ENCODE peak calls at places on chromosomes 7 and 10, in six cellular contexts. X, M, H, E, B and T are unnamed samples.

GRCh38 chr7:155009570-155010157 is 6.7 kb upstream of the PAXIP1 start:
- DNase-seq in X (peak; percentile 31), M (peak; percentile 53), H (no peak), E (no peak), B (no peak), T (peak; percentile 25)

GRCh38 chr10:6052247-6053221 is 9.6 kb downstream of the IL2RA start:
- DNase-seq in X (peak; percentile 20), M (peak; percentile 80), H (no peak), E (no peak), B (peak; percentile 71), T (no peak)

GRCh38 chr7:80244206-80244956 is 109.8 kb downstream of the GNAI1 start:
- DNase-seq in X (no peak), M (no peak), H (peak; percentile 38), E (peak; percentile 46), B (no peak), T (no peak)

GRCh38 chr7:70492641-70493040 is 639.3 kb upstream of the GALNT17 start:
- DNase-seq in X (no peak), M (no peak), H (no peak), E (no peak), B (no peak), T (no peak)

GRCh38 chr10:72342911-72343310 is 11.8 kb downstream of the DNAJB12 start:
- DNase-seq in X (no peak), M (no peak), H (no peak), E (no peak), B (no peak), T (no peak)

GRCh38 chr10:48760983-48761382 is 76.3 kb downstream of the WDFY4 start:
- DNase-seq in X (no peak), M (no peak), H (no peak), E (no peak), B (no peak), T (no peak)

GRCh38 chr7:107322015-107322414 is 147.8 kb upstream of the GPR22 start:
- DNase-seq in X (no peak), M (no peak), H (no peak), E (no peak), B (no peak), T (no peak)

GRCh38 chr10:7412482-7413251 is 1.8 kb upstream of the SFMBT2 start:
- DNase-seq in X (no peak), M (no peak), H (no peak), E (peak; percentile 20), B (no peak), T (no peak)

GRCh38 chr10:69232252-69232651 is 12.1 kb downstream of the HKDC1 start:
- DNase-seq in X (peak; percentile 98), M (no peak), H (peak; percentile 69), E (peak; percentile 91), B (peak; percentile 96), T (no peak)

GRCh38 chr7:80611779-80612178 is 26.7 kb upstream of the CD36 start:
- DNase-seq in X (peak; percentile 87), M (no peak), H (peak; percentile 76), E (peak; percentile 53), B (peak; percentile 61), T (peak; percentile 49)

GRCh38 chr7:1967512-1968396 is 265.0 kb downstream of the MAD1L1 start:
- DNase-seq in X (no peak), M (no peak), H (no peak), E (no peak), B (no peak), T (no peak)

GRCh38 chr10:108180883-108181282 is 1016.4 kb upstream of the SORCS1 start:
- DNase-seq in X (peak; percentile 49), M (no peak), H (no peak), E (peak; percentile 66), B (no peak), T (no peak)

GRCh38 chr10:49113741-49114141 is 1.6 kb downstream of the VSTM4 start:
- DNase-seq in X (no peak), M (no peak), H (no peak), E (peak; percentile 84), B (no peak), T (no peak)

GRCh38 chr10:6494934-6495592 is 85.0 kb downstream of the PRKCQ start:
- DNase-seq in X (no peak), M (no peak), H (no peak), E (peak; percentile 11), B (no peak), T (no peak)

GRCh38 chr10:46553238-46554049 is 3.0 kb downstream of the GPRIN2 start:
- DNase-seq in X (no peak), M (no peak), H (no peak), E (no peak), B (peak; percentile 35), T (no peak)

GRCh38 chr7:101924171-101924570 is 106.7 kb downstream of the CUX1 start:
- DNase-seq in X (peak; percentile 88), M (no peak), H (peak; percentile 48), E (peak; percentile 96), B (no peak), T (no peak)

GRCh38 chr10:87734987-87735827 is 75.5 kb downstream of the PAPSS2 start:
- DNase-seq in X (peak; percentile 64), M (peak; percentile 51), H (peak; percentile 68), E (peak; percentile 62), B (no peak), T (peak; percentile 87)

GRCh38 chr7:85681241-85681640 is 494.4 kb upstream of the SEMA3D start:
- DNase-seq in X (no peak), M (no peak), H (no peak), E (no peak), B (no peak), T (no peak)

GRCh38 chr7:47143344-47143743 is 438.6 kb downstream of the TNS3 start:
- DNase-seq in X (peak; percentile 9), M (no peak), H (peak; percentile 64), E (peak; percentile 88), B (no peak), T (no peak)

GRCh38 chr7:47721670-47722069 is 139.8 kb upstream of the TNS3 start:
- DNase-seq in X (no peak), M (no peak), H (no peak), E (no peak), B (no peak), T (no peak)

GRCh38 chr10:27679996-27680395 is 65.6 kb downstream of the MKX start:
- DNase-seq in X (no peak), M (no peak), H (no peak), E (peak; percentile 25), B (no peak), T (no peak)

GRCh38 chr10:22438714-22439113 is 93.4 kb downstream of the SPAG6 start:
- DNase-seq in X (no peak), M (no peak), H (no peak), E (no peak), B (no peak), T (no peak)
- H3K27me3 ChIP-seq in X (no peaks in the 10 kb centered on the region), M (no peaks in the 10 kb centered on the region), H (no peaks in the 10 kb centered on the region), E (no peaks in the 10 kb centered on the region), B (no peaks in the 10 kb centered on the region), T (no peaks in the 10 kb centered on the region)

DNA sequence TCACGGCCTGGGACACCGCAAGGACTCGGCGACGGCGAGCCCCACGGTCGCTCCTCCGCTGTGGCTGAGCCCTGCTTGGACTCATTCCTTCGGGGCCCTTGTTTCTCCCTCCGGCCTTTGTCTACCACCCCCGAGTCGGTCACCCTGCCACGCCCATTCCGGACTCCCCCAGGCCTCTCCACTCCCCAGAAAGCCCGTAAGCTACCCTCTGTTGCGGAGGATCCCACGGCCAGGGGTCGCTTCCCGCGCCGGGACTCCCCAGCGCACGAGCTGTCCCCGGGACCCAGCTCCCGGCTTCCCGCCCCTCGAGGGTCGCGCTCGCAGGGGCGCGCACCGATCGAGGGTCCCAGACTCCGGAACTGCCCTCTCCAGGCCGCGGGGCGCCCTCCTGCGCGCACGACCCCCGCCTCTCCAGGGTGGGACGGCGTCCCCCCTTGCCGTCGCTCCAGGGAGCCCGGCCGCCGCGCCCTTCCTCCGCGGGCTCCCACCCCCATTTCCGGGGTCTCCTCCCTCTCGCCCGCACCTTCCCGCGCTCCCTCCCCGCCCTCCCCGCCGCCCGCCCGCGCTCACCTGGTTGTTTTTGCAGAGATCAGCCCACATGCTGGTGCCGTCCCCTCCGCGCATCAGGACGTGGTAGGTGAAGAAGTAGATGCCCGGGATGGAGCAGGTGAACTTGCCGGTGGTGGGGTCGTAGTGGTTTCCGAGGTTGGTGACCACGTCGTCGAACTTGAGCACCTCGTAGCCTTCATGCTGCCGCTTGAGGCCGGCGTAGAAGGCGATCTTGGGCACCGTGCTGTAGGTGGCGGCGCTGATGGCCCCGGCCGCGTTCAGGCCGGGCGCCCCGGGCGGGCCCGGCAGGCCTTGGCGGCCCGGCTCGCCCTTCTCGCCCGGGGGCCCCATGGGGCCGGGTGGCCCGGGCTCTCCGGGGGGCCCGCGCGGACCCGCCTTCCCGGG is 1.5 kb downstream of the C1QL3 start:
- DNase-seq in X (no peak), M (no peak), H (no peak), E (peak; percentile 23), B (no peak), T (no peak)
- TF ChIP-seq EZH2 in X (no peak), M (no peak), H (peak; percentile 69), E (peak; percentile 63), B (no peak), T (peak; percentile 20)

GRCh38 chr7:157693521-157694388 is 357.0 kb downstream of the DNAJB6 start:
- DNase-seq in X (no peak), M (no peak), H (no peak), E (no peak), B (no peak), T (no peak)

GRCh38 chr7:157691521-157692155 is 354.8 kb downstream of the DNAJB6 start:
- DNase-seq in X (no peak), M (no peak), H (no peak), E (no peak), B (no peak), T (no peak)

GRCh38 chr7:157693071-157693520 is 356.3 kb downstream of the DNAJB6 start:
- DNase-seq in X (no peak), M (no peak), H (no peak), E (no peak), B (no peak), T (no peak)

GRCh38 chr7:157692156-157693011 is 355.6 kb downstream of the DNAJB6 start:
- DNase-seq in X (no peak), M (no peak), H (no peak), E (no peak), B (no peak), T (no peak)

DNA sequence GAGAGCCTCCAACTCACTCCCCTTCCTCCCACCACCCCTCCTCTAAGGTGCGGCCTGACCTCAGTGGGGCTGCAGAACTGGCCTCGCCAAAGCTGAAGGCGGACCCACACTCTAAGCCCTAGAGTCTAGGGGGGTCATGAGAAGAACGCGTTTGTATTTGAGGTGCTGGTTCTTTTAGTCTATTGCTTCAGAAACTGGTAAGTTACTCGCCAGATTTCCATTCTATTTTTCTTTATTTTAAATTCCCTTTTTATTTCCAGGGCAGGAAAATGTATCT is 357.5 kb downstream of the DNAJB6 start:
- DNase-seq in X (no peak), M (no peak), H (no peak), E (no peak), B (no peak), T (no peak)
- H3K27me3 ChIP-seq in X (peaks cover 12% of the 10 kb centered on the region), M (peaks cover 51% of the 10 kb centered on the region), H (no peaks in the 10 kb centered on the region), E (peaks cover 18% of the 10 kb centered on the region), B (peaks cover 25% of the 10 kb centered on the region), T (peaks cover 76% of the 10 kb centered on the region)

DNA sequence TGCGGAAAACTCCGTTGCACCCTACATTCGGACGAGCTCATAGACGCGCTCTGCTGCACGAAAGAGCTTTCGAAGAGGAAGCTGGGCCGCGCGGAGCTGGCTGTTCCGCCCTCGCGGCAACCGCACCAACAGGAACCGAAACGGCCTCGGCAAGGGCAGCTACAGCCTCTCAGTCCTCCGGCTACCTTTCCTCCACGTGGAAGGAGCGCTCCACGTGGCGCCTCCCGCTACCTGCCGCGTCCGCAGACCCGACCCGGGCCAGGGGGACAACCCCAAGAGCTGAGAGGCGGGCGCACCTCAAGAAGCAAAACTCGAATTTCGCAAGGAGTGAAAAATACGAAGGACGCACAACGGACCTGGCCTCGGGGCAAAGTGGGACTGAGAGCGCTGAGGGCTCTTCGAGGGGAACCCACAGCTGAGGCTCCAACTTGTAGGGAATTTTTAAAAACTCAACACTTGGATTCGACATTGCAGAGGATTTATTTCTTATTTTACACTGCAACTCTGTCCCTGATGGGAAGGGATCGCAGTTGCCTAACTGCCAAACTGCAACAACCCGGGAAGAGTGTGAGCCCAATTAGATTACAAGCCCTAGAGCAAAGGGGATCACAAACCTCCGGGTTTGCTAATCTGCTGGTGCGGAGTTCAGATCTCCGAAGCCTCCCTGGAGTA is 1.4 kb downstream of the HPSE2 start:
- DNase-seq in X (no peak), M (peak; percentile 94), H (peak; percentile 69), E (peak; percentile 77), B (no peak), T (peak; percentile 37)
- TF ChIP-seq EZH2 in X (no peak), M (no peak), H (peak; percentile 58), E (peak; percentile 77), B (no peak), T (peak; percentile 85)